ENCODE peak calls at places on chromosomes 5 and 9, in five cellular contexts. One of them, this sample, is unnamed.

GRCh38 chr5:9622891-9623547 is 7.1 kb downstream of the TAS2R1 start:
- DNase-seq in IMR-90: peak
- DNase-seq in Calu3: no peak
- DNase-seq in HCT116: no peak
- DNase-seq in stimulated activated CD4-positive, alpha-beta T cell treated with anti-CD3 and anti-CD28 coated beads, TNF-alpha, amount 100 ng/mL, for 48 hours: no peak
- DNase-seq in this sample: peak

GRCh38 chr5:163342301-163342700 is 95.1 kb upstream of the CCNG1 start:
- DNase-seq in HCT116: no peak
- DNase-seq in Calu3: no peak
- DNase-seq in stimulated activated CD4-positive, alpha-beta T cell treated with anti-CD3 and anti-CD28 coated beads, TNF-alpha, amount 100 ng/mL, for 48 hours: no peak
- DNase-seq in IMR-90: no peak
- DNase-seq in this sample: no peak

GRCh38 chr9:115627511-115627910 is 509.6 kb upstream of the TNC start:
- DNase-seq in HCT116: no peak
- DNase-seq in stimulated activated CD4-positive, alpha-beta T cell treated with anti-CD3 and anti-CD28 coated beads, TNF-alpha, amount 100 ng/mL, for 48 hours: no peak
- DNase-seq in Calu3: no peak
- DNase-seq in IMR-90: no peak
- DNase-seq in this sample: no peak

GRCh38 chr5:36079200-36079761 is 12.6 kb upstream of the UGT3A2 start:
- DNase-seq in HCT116: peak
- DNase-seq in IMR-90: peak
- DNase-seq in stimulated activated CD4-positive, alpha-beta T cell treated with anti-CD3 and anti-CD28 coated beads, TNF-alpha, amount 100 ng/mL, for 48 hours: no peak
- DNase-seq in Calu3: peak
- DNase-seq in this sample: peak

GRCh38 chr9:20684865-20685696 is 1.0 kb downstream of the FOCAD start:
- DNase-seq in IMR-90: peak
- DNase-seq in Calu3: no peak
- DNase-seq in stimulated activated CD4-positive, alpha-beta T cell treated with anti-CD3 and anti-CD28 coated beads, TNF-alpha, amount 100 ng/mL, for 48 hours: no peak
- DNase-seq in HCT116: no peak
- DNase-seq in this sample: peak

GRCh38 chr5:125196479-125197183 is 450.2 kb upstream of the ZNF608 start:
- DNase-seq in stimulated activated CD4-positive, alpha-beta T cell treated with anti-CD3 and anti-CD28 coated beads, TNF-alpha, amount 100 ng/mL, for 48 hours: no peak
- DNase-seq in IMR-90: no peak
- DNase-seq in HCT116: no peak
- DNase-seq in Calu3: no peak
- DNase-seq in this sample: no peak

GRCh38 chr9:75950983-75951382 is 60.5 kb downstream of the PCSK5 start:
- DNase-seq in HCT116: no peak
- DNase-seq in stimulated activated CD4-positive, alpha-beta T cell treated with anti-CD3 and anti-CD28 coated beads, TNF-alpha, amount 100 ng/mL, for 48 hours: no peak
- DNase-seq in IMR-90: no peak
- DNase-seq in Calu3: no peak
- DNase-seq in this sample: no peak

GRCh38 chr9:130940693-130941576 is 1.9 kb upstream of the FIBCD1 start:
- DNase-seq in stimulated activated CD4-positive, alpha-beta T cell treated with anti-CD3 and anti-CD28 coated beads, TNF-alpha, amount 100 ng/mL, for 48 hours: peak
- DNase-seq in IMR-90: peak
- DNase-seq in Calu3: peak
- DNase-seq in HCT116: peak
- DNase-seq in this sample: no peak

GRCh38 chr5:440413-441180 is 2.4 kb upstream of the EXOC3 start:
- DNase-seq in HCT116: no peak
- DNase-seq in Calu3: no peak
- DNase-seq in stimulated activated CD4-positive, alpha-beta T cell treated with anti-CD3 and anti-CD28 coated beads, TNF-alpha, amount 100 ng/mL, for 48 hours: no peak
- DNase-seq in IMR-90: no peak
- DNase-seq in this sample: no peak

GRCh38 chr5:52985306-52985705 is 3.8 kb upstream of the ITGA2 start:
- DNase-seq in IMR-90: peak
- DNase-seq in Calu3: peak
- DNase-seq in stimulated activated CD4-positive, alpha-beta T cell treated with anti-CD3 and anti-CD28 coated beads, TNF-alpha, amount 100 ng/mL, for 48 hours: no peak
- DNase-seq in HCT116: no peak
- DNase-seq in this sample: peak

GRCh38 chr9:112355305-112355953 is 22.0 kb upstream of the PTBP3 start:
- DNase-seq in IMR-90: no peak
- DNase-seq in Calu3: no peak
- DNase-seq in HCT116: no peak
- DNase-seq in stimulated activated CD4-positive, alpha-beta T cell treated with anti-CD3 and anti-CD28 coated beads, TNF-alpha, amount 100 ng/mL, for 48 hours: no peak
- DNase-seq in this sample: no peak

GRCh38 chr5:174348582-174348981 is 303.1 kb downstream of the NSG2 start:
- DNase-seq in Calu3: no peak
- DNase-seq in stimulated activated CD4-positive, alpha-beta T cell treated with anti-CD3 and anti-CD28 coated beads, TNF-alpha, amount 100 ng/mL, for 48 hours: no peak
- DNase-seq in HCT116: no peak
- DNase-seq in IMR-90: peak
- DNase-seq in this sample: no peak

GRCh38 chr9:6677803-6678202 is 32.3 kb upstream of the GLDC start:
- DNase-seq in stimulated activated CD4-positive, alpha-beta T cell treated with anti-CD3 and anti-CD28 coated beads, TNF-alpha, amount 100 ng/mL, for 48 hours: no peak
- DNase-seq in IMR-90: no peak
- DNase-seq in Calu3: no peak
- DNase-seq in HCT116: no peak
- DNase-seq in this sample: no peak

GRCh38 chr5:59596586-59597348 is 296.8 kb downstream of the PDE4D start:
- DNase-seq in stimulated activated CD4-positive, alpha-beta T cell treated with anti-CD3 and anti-CD28 coated beads, TNF-alpha, amount 100 ng/mL, for 48 hours: no peak
- DNase-seq in IMR-90: peak
- DNase-seq in HCT116: no peak
- DNase-seq in Calu3: no peak
- DNase-seq in this sample: peak

GRCh38 chr9:112969730-112970129 is 42.3 kb downstream of the ZNF883 start:
- DNase-seq in Calu3: no peak
- DNase-seq in HCT116: no peak
- DNase-seq in stimulated activated CD4-positive, alpha-beta T cell treated with anti-CD3 and anti-CD28 coated beads, TNF-alpha, amount 100 ng/mL, for 48 hours: no peak
- DNase-seq in IMR-90: no peak
- DNase-seq in this sample: no peak

GRCh38 chr5:9451017-9451416 is 94.9 kb downstream of the SEMA5A start:
- DNase-seq in IMR-90: no peak
- DNase-seq in Calu3: no peak
- DNase-seq in stimulated activated CD4-positive, alpha-beta T cell treated with anti-CD3 and anti-CD28 coated beads, TNF-alpha, amount 100 ng/mL, for 48 hours: no peak
- DNase-seq in HCT116: no peak
- DNase-seq in this sample: no peak

GRCh38 chr9:101705135-101705661 is 33.2 kb downstream of the GRIN3A start:
- DNase-seq in IMR-90: no peak
- DNase-seq in HCT116: no peak
- DNase-seq in stimulated activated CD4-positive, alpha-beta T cell treated with anti-CD3 and anti-CD28 coated beads, TNF-alpha, amount 100 ng/mL, for 48 hours: peak
- DNase-seq in Calu3: peak
- DNase-seq in this sample: no peak

GRCh38 chr5:92946546-92946945 is 634.5 kb downstream of the NR2F1-AS1 start:
- DNase-seq in stimulated activated CD4-positive, alpha-beta T cell treated with anti-CD3 and anti-CD28 coated beads, TNF-alpha, amount 100 ng/mL, for 48 hours: no peak
- DNase-seq in HCT116: no peak
- DNase-seq in IMR-90: no peak
- DNase-seq in Calu3: no peak
- DNase-seq in this sample: no peak

GRCh38 chr5:175059687-175060194 is 335.4 kb downstream of the MSX2 start:
- DNase-seq in HCT116: peak
- DNase-seq in stimulated activated CD4-positive, alpha-beta T cell treated with anti-CD3 and anti-CD28 coated beads, TNF-alpha, amount 100 ng/mL, for 48 hours: peak
- DNase-seq in Calu3: no peak
- DNase-seq in IMR-90: peak
- DNase-seq in this sample: no peak

GRCh38 chr5:40909723-40910122 is 426 bp downstream of the C7 start:
- DNase-seq in HCT116: no peak
- DNase-seq in Calu3: no peak
- DNase-seq in stimulated activated CD4-positive, alpha-beta T cell treated with anti-CD3 and anti-CD28 coated beads, TNF-alpha, amount 100 ng/mL, for 48 hours: no peak
- DNase-seq in IMR-90: peak
- DNase-seq in this sample: no peak

GRCh38 chr5:100517301-100517974 is 17.7 kb upstream of the FAM174A start:
- DNase-seq in Calu3: peak
- DNase-seq in stimulated activated CD4-positive, alpha-beta T cell treated with anti-CD3 and anti-CD28 coated beads, TNF-alpha, amount 100 ng/mL, for 48 hours: no peak
- DNase-seq in IMR-90: no peak
- DNase-seq in HCT116: no peak
- DNase-seq in this sample: no peak

GRCh38 chr5:133324058-133324457 is 272.2 kb downstream of the HSPA4 start:
- DNase-seq in HCT116: no peak
- DNase-seq in IMR-90: no peak
- DNase-seq in Calu3: no peak
- DNase-seq in stimulated activated CD4-positive, alpha-beta T cell treated with anti-CD3 and anti-CD28 coated beads, TNF-alpha, amount 100 ng/mL, for 48 hours: no peak
- DNase-seq in this sample: no peak

GRCh38 chr5:4984461-4984860 is 155.7 kb upstream of the ADAMTS16 start:
- DNase-seq in IMR-90: no peak
- DNase-seq in HCT116: no peak
- DNase-seq in Calu3: no peak
- DNase-seq in stimulated activated CD4-positive, alpha-beta T cell treated with anti-CD3 and anti-CD28 coated beads, TNF-alpha, amount 100 ng/mL, for 48 hours: no peak
- DNase-seq in this sample: no peak

GRCh38 chr5:96627792-96628191 is 34.4 kb upstream of the CAST start:
- DNase-seq in IMR-90: no peak
- DNase-seq in Calu3: peak
- DNase-seq in HCT116: no peak
- DNase-seq in stimulated activated CD4-positive, alpha-beta T cell treated with anti-CD3 and anti-CD28 coated beads, TNF-alpha, amount 100 ng/mL, for 48 hours: no peak
- DNase-seq in this sample: no peak

GRCh38 chr5:8848997-8849585 is 696.8 kb downstream of the SEMA5A start:
- DNase-seq in Calu3: no peak
- DNase-seq in stimulated activated CD4-positive, alpha-beta T cell treated with anti-CD3 and anti-CD28 coated beads, TNF-alpha, amount 100 ng/mL, for 48 hours: no peak
- DNase-seq in IMR-90: peak
- DNase-seq in HCT116: no peak
- DNase-seq in this sample: peak

GRCh38 chr5:140246378-140247122 is 56.4 kb downstream of the PFDN1 start:
- DNase-seq in Calu3: no peak
- DNase-seq in IMR-90: peak
- DNase-seq in stimulated activated CD4-positive, alpha-beta T cell treated with anti-CD3 and anti-CD28 coated beads, TNF-alpha, amount 100 ng/mL, for 48 hours: no peak
- DNase-seq in HCT116: no peak
- DNase-seq in this sample: peak

GRCh38 chr5:135230326-135230925 is 168.6 kb downstream of the MACROH2A1 start:
- DNase-seq in Calu3: no peak
- DNase-seq in IMR-90: peak
- DNase-seq in HCT116: no peak
- DNase-seq in stimulated activated CD4-positive, alpha-beta T cell treated with anti-CD3 and anti-CD28 coated beads, TNF-alpha, amount 100 ng/mL, for 48 hours: no peak
- DNase-seq in this sample: peak

GRCh38 chr9:123246534-123246933 is 21.9 kb downstream of the STRBP start:
- DNase-seq in Calu3: no peak
- DNase-seq in stimulated activated CD4-positive, alpha-beta T cell treated with anti-CD3 and anti-CD28 coated beads, TNF-alpha, amount 100 ng/mL, for 48 hours: no peak
- DNase-seq in HCT116: no peak
- DNase-seq in IMR-90: no peak
- DNase-seq in this sample: no peak

GRCh38 chr5:154311362-154311761 is 120.8 kb downstream of the GALNT10 start:
- DNase-seq in HCT116: no peak
- DNase-seq in Calu3: no peak
- DNase-seq in IMR-90: no peak
- DNase-seq in stimulated activated CD4-positive, alpha-beta T cell treated with anti-CD3 and anti-CD28 coated beads, TNF-alpha, amount 100 ng/mL, for 48 hours: peak
- DNase-seq in this sample: no peak